ENCODE peak calls at places on chromosomes 13 and 19, in five cellular contexts. One of them, this sample, is unnamed.

GRCh38 chr13:52615817-52616216 is 26.4 kb upstream of the HNRNPA1L2 start:
- DNase-seq in NCI-H1105: no peak
- DNase-seq in mammary epithelial cell: no peak
- DNase-seq in T-helper 1 cell: no peak
- DNase-seq in IMR-90: no peak
- DNase-seq in this sample: no peak

GRCh38 chr19:43625918-43626579 is 6.6 kb upstream of the ZNF428 start:
- DNase-seq in NCI-H1105: no peak
- DNase-seq in mammary epithelial cell: no peak
- DNase-seq in T-helper 1 cell: no peak
- DNase-seq in IMR-90: no peak
- DNase-seq in this sample: no peak

GRCh38 chr13:109737606-109738005 is 48.8 kb downstream of the IRS2 start:
- DNase-seq in NCI-H1105: no peak
- DNase-seq in mammary epithelial cell: peak
- DNase-seq in T-helper 1 cell: no peak
- DNase-seq in IMR-90: peak
- DNase-seq in this sample: no peak

GRCh38 chr13:102291587-102292218 is 110.1 kb downstream of the FGF14 start:
- DNase-seq in NCI-H1105: no peak
- DNase-seq in mammary epithelial cell: no peak
- DNase-seq in T-helper 1 cell: no peak
- DNase-seq in IMR-90: peak
- DNase-seq in this sample: no peak

GRCh38 chr19:4456843-4457653 is 546 bp downstream of the UBXN6 start:
- DNase-seq in NCI-H1105: peak
- DNase-seq in mammary epithelial cell: peak
- DNase-seq in T-helper 1 cell: peak
- DNase-seq in IMR-90: peak
- DNase-seq in this sample: peak

GRCh38 chr19:18007939-18008673 is at the start of gene ARRDC2:
- DNase-seq in NCI-H1105: peak
- DNase-seq in mammary epithelial cell: peak
- DNase-seq in T-helper 1 cell: peak
- DNase-seq in IMR-90: peak
- DNase-seq in this sample: no peak

GRCh38 chr19:41746593-41747227 is 8.6 kb upstream of the CEACAM6 start:
- DNase-seq in NCI-H1105: peak
- DNase-seq in mammary epithelial cell: peak
- DNase-seq in T-helper 1 cell: peak
- DNase-seq in IMR-90: peak
- DNase-seq in this sample: peak

GRCh38 chr19:17379221-17379631 is 2.1 kb upstream of the PLVAP start:
- DNase-seq in NCI-H1105: no peak
- DNase-seq in mammary epithelial cell: no peak
- DNase-seq in T-helper 1 cell: no peak
- DNase-seq in IMR-90: no peak
- DNase-seq in this sample: no peak

GRCh38 chr13:49421391-49421790 is 22.5 kb downstream of the CAB39L start:
- DNase-seq in NCI-H1105: no peak
- DNase-seq in mammary epithelial cell: peak
- DNase-seq in T-helper 1 cell: no peak
- DNase-seq in IMR-90: no peak
- DNase-seq in this sample: no peak

GRCh38 chr13:112892759-112893569 is 76.0 kb upstream of the MCF2L start:
- DNase-seq in NCI-H1105: no peak
- DNase-seq in mammary epithelial cell: no peak
- DNase-seq in T-helper 1 cell: no peak
- DNase-seq in IMR-90: no peak
- DNase-seq in this sample: no peak

GRCh38 chr13:41345165-41345920 is 34.3 kb downstream of the NAA16 start:
- DNase-seq in NCI-H1105: no peak
- DNase-seq in mammary epithelial cell: no peak
- DNase-seq in T-helper 1 cell: no peak
- DNase-seq in IMR-90: no peak
- DNase-seq in this sample: no peak

GRCh38 chr13:44730099-44730498 is 154.0 kb upstream of the TSC22D1 start:
- DNase-seq in NCI-H1105: no peak
- DNase-seq in mammary epithelial cell: no peak
- DNase-seq in T-helper 1 cell: no peak
- DNase-seq in IMR-90: no peak
- DNase-seq in this sample: no peak

GRCh38 chr19:5112175-5112574 is 143.3 kb downstream of the KDM4B start:
- DNase-seq in NCI-H1105: no peak
- DNase-seq in mammary epithelial cell: no peak
- DNase-seq in T-helper 1 cell: no peak
- DNase-seq in IMR-90: no peak
- DNase-seq in this sample: no peak

GRCh38 chr19:5289060-5289990 is 51.3 kb downstream of the PTPRS start:
- DNase-seq in NCI-H1105: no peak
- DNase-seq in mammary epithelial cell: no peak
- DNase-seq in T-helper 1 cell: no peak
- DNase-seq in IMR-90: no peak
- DNase-seq in this sample: no peak

GRCh38 chr13:37602743-37603381 is 4.3 kb upstream of the POSTN start:
- DNase-seq in NCI-H1105: peak
- DNase-seq in mammary epithelial cell: no peak
- DNase-seq in T-helper 1 cell: no peak
- DNase-seq in IMR-90: peak
- DNase-seq in this sample: no peak

GRCh38 chr19:44596428-44597130 is 16.8 kb upstream of the IGSF23 start:
- DNase-seq in NCI-H1105: no peak
- DNase-seq in mammary epithelial cell: no peak
- DNase-seq in T-helper 1 cell: no peak
- DNase-seq in IMR-90: no peak
- DNase-seq in this sample: no peak

GRCh38 chr13:91291078-91291477 is 56.4 kb upstream of the MIR17HG start:
- DNase-seq in NCI-H1105: no peak
- DNase-seq in mammary epithelial cell: no peak
- DNase-seq in T-helper 1 cell: no peak
- DNase-seq in IMR-90: no peak
- DNase-seq in this sample: no peak

This sample was measured in NK-92 treated with Interleukin-12 subunit alpha and Interleukin-12 subunit beta, amount 100 ng/mL, for 24 hours.